ENCODE peak calls at places on chromosomes 2 and 18, in nine cellular contexts. One of them, this sample, is unnamed.
A peak's percentile ranks its signal among the peaks of the same experiment; 100 is the strongest.

GRCh38 chr2:96882230-96882629 is 12.3 kb upstream of the SEMA4C start:
- DNase-seq in RPMI8226: no peak
- DNase-seq in mucosa of descending colon: no peak
- DNase-seq in uterus: no peak
- DNase-seq in activated T-helper 1 cell treated with Interleukin-2 at 50 U/mL for 16 hours: no peak
- DNase-seq in NCI-H2171 treated with DMSO at 0.1 percent for 48 hours: no peak
- DNase-seq in progenitor cell of endocrine pancreas: no peak
- DNase-seq in A549: no peak
- DNase-seq in HTR-8/SVneo: no peak
- DNase-seq in this sample: no peak

GRCh38 chr2:68251855-68252406 is 401 bp downstream of the PPP3R1 start:
- DNase-seq in RPMI8226: no peak
- DNase-seq in mucosa of descending colon: no peak
- DNase-seq in uterus: no peak
- DNase-seq in activated T-helper 1 cell treated with Interleukin-2 at 50 U/mL for 16 hours: peak; percentile 28
- DNase-seq in NCI-H2171 treated with DMSO at 0.1 percent for 48 hours: no peak
- DNase-seq in progenitor cell of endocrine pancreas: peak; percentile 34
- DNase-seq in A549: no peak
- DNase-seq in HTR-8/SVneo: no peak
- DNase-seq in this sample: no peak

GRCh38 chr2:19355931-19356544 is 2.4 kb downstream of the OSR1 start:
- DNase-seq in RPMI8226: no peak
- DNase-seq in mucosa of descending colon: no peak
- DNase-seq in uterus: no peak
- DNase-seq in activated T-helper 1 cell treated with Interleukin-2 at 50 U/mL for 16 hours: no peak
- DNase-seq in NCI-H2171 treated with DMSO at 0.1 percent for 48 hours: no peak
- DNase-seq in progenitor cell of endocrine pancreas: no peak
- DNase-seq in A549: no peak
- DNase-seq in HTR-8/SVneo: no peak
- DNase-seq in this sample: no peak

GRCh38 chr2:121093735-121094520 is 191.1 kb downstream of the TFCP2L1 start:
- DNase-seq in RPMI8226: no peak
- DNase-seq in mucosa of descending colon: no peak
- DNase-seq in uterus: no peak
- DNase-seq in activated T-helper 1 cell treated with Interleukin-2 at 50 U/mL for 16 hours: no peak
- DNase-seq in NCI-H2171 treated with DMSO at 0.1 percent for 48 hours: peak; percentile 32
- DNase-seq in progenitor cell of endocrine pancreas: no peak
- DNase-seq in A549: no peak
- DNase-seq in HTR-8/SVneo: no peak
- DNase-seq in this sample: no peak

GRCh38 chr2:3368261-3368722 is 9.3 kb downstream of the EIPR1 start:
- DNase-seq in RPMI8226: no peak
- DNase-seq in mucosa of descending colon: no peak
- DNase-seq in uterus: no peak
- DNase-seq in activated T-helper 1 cell treated with Interleukin-2 at 50 U/mL for 16 hours: no peak
- DNase-seq in NCI-H2171 treated with DMSO at 0.1 percent for 48 hours: no peak
- DNase-seq in progenitor cell of endocrine pancreas: no peak
- DNase-seq in A549: no peak
- DNase-seq in HTR-8/SVneo: no peak
- DNase-seq in this sample: no peak

GRCh38 chr18:49168970-49169619 is 218.3 kb upstream of the SMAD7 start:
- DNase-seq in RPMI8226: no peak
- DNase-seq in mucosa of descending colon: peak; percentile 43
- DNase-seq in uterus: no peak
- DNase-seq in activated T-helper 1 cell treated with Interleukin-2 at 50 U/mL for 16 hours: no peak
- DNase-seq in NCI-H2171 treated with DMSO at 0.1 percent for 48 hours: no peak
- DNase-seq in progenitor cell of endocrine pancreas: no peak
- DNase-seq in A549: no peak
- DNase-seq in HTR-8/SVneo: no peak
- DNase-seq in this sample: no peak

GRCh38 chr18:27202771-27203170 is 17.7 kb upstream of the CHST9 start:
- DNase-seq in RPMI8226: no peak
- DNase-seq in mucosa of descending colon: no peak
- DNase-seq in uterus: no peak
- DNase-seq in activated T-helper 1 cell treated with Interleukin-2 at 50 U/mL for 16 hours: no peak
- DNase-seq in NCI-H2171 treated with DMSO at 0.1 percent for 48 hours: peak; percentile 44
- DNase-seq in progenitor cell of endocrine pancreas: no peak
- DNase-seq in A549: no peak
- DNase-seq in HTR-8/SVneo: no peak
- DNase-seq in this sample: no peak

GRCh38 chr2:218081695-218082094 is 12.6 kb downstream of the RUFY4 start:
- DNase-seq in RPMI8226: no peak
- DNase-seq in mucosa of descending colon: no peak
- DNase-seq in uterus: no peak
- DNase-seq in activated T-helper 1 cell treated with Interleukin-2 at 50 U/mL for 16 hours: no peak
- DNase-seq in NCI-H2171 treated with DMSO at 0.1 percent for 48 hours: no peak
- DNase-seq in progenitor cell of endocrine pancreas: no peak
- DNase-seq in A549: no peak
- DNase-seq in HTR-8/SVneo: peak; percentile 70
- DNase-seq in this sample: no peak

GRCh38 chr2:1498176-1498575 is 84.9 kb downstream of the TPO start:
- DNase-seq in RPMI8226: no peak
- DNase-seq in mucosa of descending colon: no peak
- DNase-seq in uterus: no peak
- DNase-seq in activated T-helper 1 cell treated with Interleukin-2 at 50 U/mL for 16 hours: no peak
- DNase-seq in NCI-H2171 treated with DMSO at 0.1 percent for 48 hours: no peak
- DNase-seq in progenitor cell of endocrine pancreas: no peak
- DNase-seq in A549: no peak
- DNase-seq in HTR-8/SVneo: no peak
- DNase-seq in this sample: no peak

GRCh38 chr2:232523682-232524597 is 2.0 kb upstream of the CHRND start:
- DNase-seq in RPMI8226: no peak
- DNase-seq in mucosa of descending colon: no peak
- DNase-seq in uterus: no peak
- DNase-seq in activated T-helper 1 cell treated with Interleukin-2 at 50 U/mL for 16 hours: no peak
- DNase-seq in NCI-H2171 treated with DMSO at 0.1 percent for 48 hours: peak; percentile 28
- DNase-seq in progenitor cell of endocrine pancreas: peak; percentile 37
- DNase-seq in A549: peak; percentile 78
- DNase-seq in HTR-8/SVneo: peak; percentile 50
- DNase-seq in this sample: no peak

GRCh38 chr2:24076849-24077534 is 866 bp upstream of the SF3B6 start:
- DNase-seq in RPMI8226: peak; percentile 25
- DNase-seq in mucosa of descending colon: peak; percentile 65
- DNase-seq in uterus: no peak
- DNase-seq in activated T-helper 1 cell treated with Interleukin-2 at 50 U/mL for 16 hours: no peak
- DNase-seq in NCI-H2171 treated with DMSO at 0.1 percent for 48 hours: no peak
- DNase-seq in progenitor cell of endocrine pancreas: no peak
- DNase-seq in A549: no peak
- DNase-seq in HTR-8/SVneo: no peak
- DNase-seq in this sample: peak; percentile 19

GRCh38 chr2:88540346-88540745 is 86.9 kb downstream of the EIF2AK3 start:
- DNase-seq in RPMI8226: no peak
- DNase-seq in mucosa of descending colon: no peak
- DNase-seq in uterus: no peak
- DNase-seq in activated T-helper 1 cell treated with Interleukin-2 at 50 U/mL for 16 hours: no peak
- DNase-seq in NCI-H2171 treated with DMSO at 0.1 percent for 48 hours: no peak
- DNase-seq in progenitor cell of endocrine pancreas: no peak
- DNase-seq in A549: no peak
- DNase-seq in HTR-8/SVneo: no peak
- DNase-seq in this sample: no peak

GRCh38 chr2:10494351-10495066 is 46.4 kb upstream of the ODC1 start:
- DNase-seq in RPMI8226: no peak
- DNase-seq in mucosa of descending colon: no peak
- DNase-seq in uterus: no peak
- DNase-seq in activated T-helper 1 cell treated with Interleukin-2 at 50 U/mL for 16 hours: no peak
- DNase-seq in NCI-H2171 treated with DMSO at 0.1 percent for 48 hours: no peak
- DNase-seq in progenitor cell of endocrine pancreas: no peak
- DNase-seq in A549: no peak
- DNase-seq in HTR-8/SVneo: no peak
- DNase-seq in this sample: no peak

GRCh38 chr2:19731040-19731439 is 170.7 kb downstream of the TTC32 start:
- DNase-seq in RPMI8226: no peak
- DNase-seq in mucosa of descending colon: no peak
- DNase-seq in uterus: no peak
- DNase-seq in activated T-helper 1 cell treated with Interleukin-2 at 50 U/mL for 16 hours: no peak
- DNase-seq in NCI-H2171 treated with DMSO at 0.1 percent for 48 hours: no peak
- DNase-seq in progenitor cell of endocrine pancreas: no peak
- DNase-seq in A549: no peak
- DNase-seq in HTR-8/SVneo: no peak
- DNase-seq in this sample: no peak

GRCh38 chr2:85393836-85394235 is 16.3 kb downstream of the CAPG start:
- DNase-seq in RPMI8226: no peak
- DNase-seq in mucosa of descending colon: no peak
- DNase-seq in uterus: no peak
- DNase-seq in activated T-helper 1 cell treated with Interleukin-2 at 50 U/mL for 16 hours: no peak
- DNase-seq in NCI-H2171 treated with DMSO at 0.1 percent for 48 hours: no peak
- DNase-seq in progenitor cell of endocrine pancreas: no peak
- DNase-seq in A549: no peak
- DNase-seq in HTR-8/SVneo: no peak
- DNase-seq in this sample: no peak

This sample was measured in pons.